ENCODE peak calls at places on chromosomes 11 and 22, in six cellular contexts. W is NCI-H1105; D is heart left ventricle; A is gastrocnemius medialis; I is nucleus accumbens; O is stimulated activated CD4-positive, alpha-beta T cell treated with anti-CD3 and anti-CD28 coated beads, Interleukin-4, amount 100 ng/mL, for 48 hours. K is an unnamed sample.

GRCh38 chr11:44634401-44635281 is 69.2 kb downstream of the CD82 start:
- DNase-seq in W (peak), D (peak), A (peak), I (peak), O (no peak), K (no peak)

GRCh38 chr11:46055371-46055770 is 65.9 kb downstream of the PHF21A start:
- DNase-seq in W (no peak), D (no peak), A (no peak), I (no peak), O (no peak), K (no peak)

GRCh38 chr11:131240421-131240820 is 130.0 kb upstream of the NTM start:
- DNase-seq in W (no peak), D (no peak), A (no peak), I (no peak), O (no peak), K (no peak)

GRCh38 chr11:70415176-70415575 is 16.8 kb downstream of the CTTN start:
- DNase-seq in W (no peak), D (no peak), A (peak), I (no peak), O (no peak), K (no peak)

GRCh38 chr11:86218125-86219081 is 26.1 kb upstream of the EED start:
- DNase-seq in W (peak), D (peak), A (peak), I (peak), O (peak), K (peak)

GRCh38 chr11:67050139-67050538 is 6.5 kb upstream of the RHOD start:
- DNase-seq in W (no peak), D (no peak), A (no peak), I (no peak), O (no peak), K (no peak)

GRCh38 chr11:77705195-77705876 is 67.7 kb upstream of the CLNS1A start:
- DNase-seq in W (no peak), D (no peak), A (no peak), I (no peak), O (no peak), K (no peak)

GRCh38 chr11:11895672-11896071 is 53.9 kb downstream of the USP47 start:
- DNase-seq in W (no peak), D (no peak), A (no peak), I (no peak), O (no peak), K (no peak)

GRCh38 chr22:20401376-20402020 is 7.5 kb downstream of the ZNF74 start:
- DNase-seq in W (no peak), D (no peak), A (no peak), I (no peak), O (no peak), K (no peak)

GRCh38 chr11:13721760-13722159 is 53.3 kb downstream of the FAR1 start:
- DNase-seq in W (no peak), D (no peak), A (no peak), I (no peak), O (no peak), K (no peak)

GRCh38 chr11:26974068-26974790 is 19.7 kb upstream of the FIBIN start:
- DNase-seq in W (no peak), D (no peak), A (no peak), I (no peak), O (no peak), K (no peak)

GRCh38 chr11:100925935-100926334 is 203.7 kb downstream of the PGR start:
- DNase-seq in W (no peak), D (no peak), A (no peak), I (no peak), O (no peak), K (no peak)

GRCh38 chr11:46382644-46383403 is 1.4 kb downstream of the MDK start:
- DNase-seq in W (peak), D (no peak), A (no peak), I (no peak), O (no peak), K (peak)

GRCh38 chr11:64324692-64325469 is 7.0 kb downstream of the PRDX5 start:
- DNase-seq in W (no peak), D (no peak), A (no peak), I (no peak), O (no peak), K (no peak)

GRCh38 chr11:113023228-113023627 is 62.0 kb downstream of the NCAM1 start:
- DNase-seq in W (no peak), D (no peak), A (no peak), I (no peak), O (no peak), K (no peak)

GRCh38 chr22:19812910-19813309 is 41.8 kb downstream of the GNB1L start:
- DNase-seq in W (no peak), D (no peak), A (no peak), I (no peak), O (no peak), K (no peak)

GRCh38 chr11:78056093-78056492 is 7.6 kb upstream of the THRSP start:
- DNase-seq in W (no peak), D (no peak), A (no peak), I (no peak), O (no peak), K (no peak)

GRCh38 chr11:89491141-89491690 is at the start of gene NOX4:
- DNase-seq in W (peak), D (peak), A (peak), I (peak), O (no peak), K (no peak)

GRCh38 chr11:94199367-94200130 is 70.9 kb downstream of the PANX1 start:
- DNase-seq in W (no peak), D (no peak), A (no peak), I (no peak), O (no peak), K (no peak)

GRCh38 chr22:24290459-24290858 is 19.8 kb downstream of the SPECC1L start:
- DNase-seq in W (no peak), D (no peak), A (no peak), I (no peak), O (no peak), K (no peak)

GRCh38 chr11:2325719-2326118 is 23.9 kb downstream of the TSPAN32 start:
- DNase-seq in W (no peak), D (peak), A (peak), I (no peak), O (no peak), K (no peak)

GRCh38 chr11:120931057-120931779 is 92.7 kb upstream of the TBCEL start:
- DNase-seq in W (no peak), D (no peak), A (no peak), I (no peak), O (no peak), K (no peak)

GRCh38 chr11:1067812-1068496 is 6.7 kb upstream of the MUC2 start:
- DNase-seq in W (no peak), D (no peak), A (no peak), I (no peak), O (no peak), K (no peak)

GRCh38 chr22:19756288-19757128 is 4.1 kb upstream of the TBX1 start:
- DNase-seq in W (peak), D (no peak), A (no peak), I (no peak), O (peak), K (no peak)

GRCh38 chr11:106482920-106483761 is 405.7 kb downstream of the AASDHPPT start:
- DNase-seq in W (no peak), D (no peak), A (no peak), I (no peak), O (no peak), K (no peak)

K was measured in NCI-H748 treated with DMSO at 0.1 percent for 48 hours.